ENCODE peak calls at places on chromosomes 16 and 17, in nine cellular contexts. One of them, this sample, is unnamed.

GRCh38 chr17:38761612-38762011 is 9.1 kb downstream of the PSMB3 start:
- DNase-seq in tibial artery: no peak
- DNase-seq in skeletal muscle cell: no peak
- DNase-seq in T-helper 9 cell: no peak
- DNase-seq in PC-9: no peak
- DNase-seq in NCI-H510A: no peak
- DNase-seq in stomach: no peak
- DNase-seq in H7: peak
- DNase-seq in omental fat pad: no peak
- DNase-seq in this sample: peak

GRCh38 chr17:57135748-57136342 is 50.8 kb downstream of the AKAP1 start:
- DNase-seq in tibial artery: no peak
- DNase-seq in skeletal muscle cell: no peak
- DNase-seq in T-helper 9 cell: no peak
- DNase-seq in PC-9: no peak
- DNase-seq in NCI-H510A: peak
- DNase-seq in stomach: no peak
- DNase-seq in H7: no peak
- DNase-seq in omental fat pad: no peak
- DNase-seq in this sample: no peak

GRCh38 chr16:83771306-83771942 is 36.4 kb upstream of the HSBP1 start:
- DNase-seq in tibial artery: peak
- DNase-seq in skeletal muscle cell: no peak
- DNase-seq in T-helper 9 cell: no peak
- DNase-seq in PC-9: no peak
- DNase-seq in NCI-H510A: no peak
- DNase-seq in stomach: peak
- DNase-seq in H7: no peak
- DNase-seq in omental fat pad: no peak
- DNase-seq in this sample: no peak

GRCh38 chr16:88834670-88835069 is 22.1 kb downstream of the GALNS start:
- DNase-seq in tibial artery: no peak
- DNase-seq in skeletal muscle cell: no peak
- DNase-seq in T-helper 9 cell: no peak
- DNase-seq in PC-9: no peak
- DNase-seq in NCI-H510A: no peak
- DNase-seq in stomach: no peak
- DNase-seq in H7: no peak
- DNase-seq in omental fat pad: no peak
- DNase-seq in this sample: no peak

GRCh38 chr16:56513972-56514371 is 5.9 kb downstream of the BBS2 start:
- DNase-seq in tibial artery: peak
- DNase-seq in skeletal muscle cell: peak
- DNase-seq in T-helper 9 cell: peak
- DNase-seq in PC-9: peak
- DNase-seq in NCI-H510A: no peak
- DNase-seq in stomach: peak
- DNase-seq in H7: peak
- DNase-seq in omental fat pad: no peak
- DNase-seq in this sample: peak

GRCh38 chr16:58452640-58453039 is 47.3 kb upstream of the NDRG4 start:
- DNase-seq in tibial artery: no peak
- DNase-seq in skeletal muscle cell: no peak
- DNase-seq in T-helper 9 cell: no peak
- DNase-seq in PC-9: no peak
- DNase-seq in NCI-H510A: no peak
- DNase-seq in stomach: no peak
- DNase-seq in H7: no peak
- DNase-seq in omental fat pad: no peak
- DNase-seq in this sample: no peak

GRCh38 chr16:67966549-67967182 is 1.8 kb downstream of the SLC12A4 start:
- DNase-seq in tibial artery: no peak
- DNase-seq in skeletal muscle cell: no peak
- DNase-seq in T-helper 9 cell: no peak
- DNase-seq in PC-9: peak
- DNase-seq in NCI-H510A: no peak
- DNase-seq in stomach: no peak
- DNase-seq in H7: peak
- DNase-seq in omental fat pad: no peak
- DNase-seq in this sample: no peak

GRCh38 chr17:79905832-79906231 is 66.6 kb upstream of the CBX4 start:
- DNase-seq in tibial artery: no peak
- DNase-seq in skeletal muscle cell: no peak
- DNase-seq in T-helper 9 cell: no peak
- DNase-seq in PC-9: peak
- DNase-seq in NCI-H510A: no peak
- DNase-seq in stomach: no peak
- DNase-seq in H7: no peak
- DNase-seq in omental fat pad: no peak
- DNase-seq in this sample: no peak

GRCh38 chr16:12255473-12255872 is 278.9 kb downstream of the SNX29 start:
- DNase-seq in tibial artery: no peak
- DNase-seq in skeletal muscle cell: no peak
- DNase-seq in T-helper 9 cell: no peak
- DNase-seq in PC-9: no peak
- DNase-seq in NCI-H510A: no peak
- DNase-seq in stomach: no peak
- DNase-seq in H7: no peak
- DNase-seq in omental fat pad: no peak
- DNase-seq in this sample: no peak

GRCh38 chr17:55825213-55825612 is 74.4 kb downstream of the PCTP start:
- DNase-seq in tibial artery: no peak
- DNase-seq in skeletal muscle cell: no peak
- DNase-seq in T-helper 9 cell: no peak
- DNase-seq in PC-9: no peak
- DNase-seq in NCI-H510A: no peak
- DNase-seq in stomach: no peak
- DNase-seq in H7: peak
- DNase-seq in omental fat pad: no peak
- DNase-seq in this sample: no peak

GRCh38 chr17:80104321-80104955 is 3.1 kb downstream of the GAA start:
- DNase-seq in tibial artery: no peak
- DNase-seq in skeletal muscle cell: no peak
- DNase-seq in T-helper 9 cell: no peak
- DNase-seq in PC-9: no peak
- DNase-seq in NCI-H510A: peak
- DNase-seq in stomach: no peak
- DNase-seq in H7: no peak
- DNase-seq in omental fat pad: no peak
- DNase-seq in this sample: no peak

GRCh38 chr16:74019608-74020007 is 277.0 kb upstream of the PSMD7 start:
- DNase-seq in tibial artery: no peak
- DNase-seq in skeletal muscle cell: no peak
- DNase-seq in T-helper 9 cell: no peak
- DNase-seq in PC-9: no peak
- DNase-seq in NCI-H510A: peak
- DNase-seq in stomach: no peak
- DNase-seq in H7: peak
- DNase-seq in omental fat pad: no peak
- DNase-seq in this sample: no peak

GRCh38 chr17:83058478-83059167 is 20.8 kb upstream of the METRNL start:
- DNase-seq in tibial artery: no peak
- DNase-seq in skeletal muscle cell: no peak
- DNase-seq in T-helper 9 cell: no peak
- DNase-seq in PC-9: no peak
- DNase-seq in NCI-H510A: no peak
- DNase-seq in stomach: peak
- DNase-seq in H7: peak
- DNase-seq in omental fat pad: no peak
- DNase-seq in this sample: peak

GRCh38 chr17:46199379-46199778 is 6.2 kb upstream of the KANSL1 start:
- DNase-seq in tibial artery: no peak
- DNase-seq in skeletal muscle cell: no peak
- DNase-seq in T-helper 9 cell: no peak
- DNase-seq in PC-9: no peak
- DNase-seq in NCI-H510A: no peak
- DNase-seq in stomach: no peak
- DNase-seq in H7: no peak
- DNase-seq in omental fat pad: no peak
- DNase-seq in this sample: no peak

GRCh38 chr16:19085679-19086200 is 18.3 kb downstream of the COQ7 start:
- DNase-seq in tibial artery: no peak
- DNase-seq in skeletal muscle cell: no peak
- DNase-seq in T-helper 9 cell: no peak
- DNase-seq in PC-9: no peak
- DNase-seq in NCI-H510A: no peak
- DNase-seq in stomach: peak
- DNase-seq in H7: no peak
- DNase-seq in omental fat pad: no peak
- DNase-seq in this sample: peak

GRCh38 chr17:50459081-50459676 is 9.5 kb downstream of the CHAD start:
- DNase-seq in tibial artery: no peak
- DNase-seq in skeletal muscle cell: no peak
- DNase-seq in T-helper 9 cell: no peak
- DNase-seq in PC-9: no peak
- DNase-seq in NCI-H510A: peak
- DNase-seq in stomach: no peak
- DNase-seq in H7: no peak
- DNase-seq in omental fat pad: no peak
- DNase-seq in this sample: peak

GRCh38 chr17:51144266-51145022 is 8.9 kb upstream of the NME1 start:
- DNase-seq in tibial artery: no peak
- DNase-seq in skeletal muscle cell: no peak
- DNase-seq in T-helper 9 cell: no peak
- DNase-seq in PC-9: no peak
- DNase-seq in NCI-H510A: no peak
- DNase-seq in stomach: no peak
- DNase-seq in H7: peak
- DNase-seq in omental fat pad: no peak
- DNase-seq in this sample: no peak

GRCh38 chr17:11094377-11094776 is 146.6 kb upstream of the SHISA6 start:
- DNase-seq in tibial artery: no peak
- DNase-seq in skeletal muscle cell: no peak
- DNase-seq in T-helper 9 cell: no peak
- DNase-seq in PC-9: no peak
- DNase-seq in NCI-H510A: no peak
- DNase-seq in stomach: no peak
- DNase-seq in H7: no peak
- DNase-seq in omental fat pad: no peak
- DNase-seq in this sample: no peak

GRCh38 chr17:42122371-42123303 is at the start of gene HSPB9:
- DNase-seq in tibial artery: no peak
- DNase-seq in skeletal muscle cell: no peak
- DNase-seq in T-helper 9 cell: no peak
- DNase-seq in PC-9: no peak
- DNase-seq in NCI-H510A: peak
- DNase-seq in stomach: peak
- DNase-seq in H7: peak
- DNase-seq in omental fat pad: no peak
- DNase-seq in this sample: peak

GRCh38 chr16:1432388-1433262 is 1.7 kb downstream of the PERCC1 start:
- DNase-seq in tibial artery: no peak
- DNase-seq in skeletal muscle cell: no peak
- DNase-seq in T-helper 9 cell: no peak
- DNase-seq in PC-9: no peak
- DNase-seq in NCI-H510A: no peak
- DNase-seq in stomach: no peak
- DNase-seq in H7: peak
- DNase-seq in omental fat pad: no peak
- DNase-seq in this sample: no peak

GRCh38 chr17:71780596-71780995 is 340.2 kb upstream of the SOX9 start:
- DNase-seq in tibial artery: no peak
- DNase-seq in skeletal muscle cell: no peak
- DNase-seq in T-helper 9 cell: no peak
- DNase-seq in PC-9: no peak
- DNase-seq in NCI-H510A: no peak
- DNase-seq in stomach: no peak
- DNase-seq in H7: no peak
- DNase-seq in omental fat pad: no peak
- DNase-seq in this sample: no peak

GRCh38 chr16:1296688-1297412 is 12.6 kb upstream of the UBE2I start:
- DNase-seq in tibial artery: no peak
- DNase-seq in skeletal muscle cell: no peak
- DNase-seq in T-helper 9 cell: no peak
- DNase-seq in PC-9: peak
- DNase-seq in NCI-H510A: peak
- DNase-seq in stomach: no peak
- DNase-seq in H7: no peak
- DNase-seq in omental fat pad: no peak
- DNase-seq in this sample: peak

GRCh38 chr17:46178550-46179198 is 14.6 kb downstream of the KANSL1 start:
- DNase-seq in tibial artery: no peak
- DNase-seq in skeletal muscle cell: no peak
- DNase-seq in T-helper 9 cell: no peak
- DNase-seq in PC-9: no peak
- DNase-seq in NCI-H510A: no peak
- DNase-seq in stomach: no peak
- DNase-seq in H7: no peak
- DNase-seq in omental fat pad: no peak
- DNase-seq in this sample: no peak

GRCh38 chr17:44210342-44211192 is 8.9 kb downstream of the UBTF start:
- DNase-seq in tibial artery: peak
- DNase-seq in skeletal muscle cell: peak
- DNase-seq in T-helper 9 cell: peak
- DNase-seq in PC-9: no peak
- DNase-seq in NCI-H510A: peak
- DNase-seq in stomach: peak
- DNase-seq in H7: peak
- DNase-seq in omental fat pad: no peak
- DNase-seq in this sample: peak

GRCh38 chr17:67194134-67194533 is 50.9 kb downstream of the HELZ start:
- DNase-seq in tibial artery: no peak
- DNase-seq in skeletal muscle cell: no peak
- DNase-seq in T-helper 9 cell: no peak
- DNase-seq in PC-9: peak
- DNase-seq in NCI-H510A: no peak
- DNase-seq in stomach: no peak
- DNase-seq in H7: no peak
- DNase-seq in omental fat pad: no peak
- DNase-seq in this sample: no peak

GRCh38 chr17:40499551-40500189 is 1.8 kb downstream of the TNS4 start:
- DNase-seq in tibial artery: peak
- DNase-seq in skeletal muscle cell: no peak
- DNase-seq in T-helper 9 cell: no peak
- DNase-seq in PC-9: peak
- DNase-seq in NCI-H510A: peak
- DNase-seq in stomach: peak
- DNase-seq in H7: peak
- DNase-seq in omental fat pad: peak
- DNase-seq in this sample: peak

GRCh38 chr17:66190738-66191606 is 961 bp downstream of the CEP112 start:
- DNase-seq in tibial artery: no peak
- DNase-seq in skeletal muscle cell: peak
- DNase-seq in T-helper 9 cell: no peak
- DNase-seq in PC-9: no peak
- DNase-seq in NCI-H510A: no peak
- DNase-seq in stomach: no peak
- DNase-seq in H7: no peak
- DNase-seq in omental fat pad: no peak
- DNase-seq in this sample: peak

GRCh38 chr16:71882505-71883192 is 1.3 kb downstream of the ZNF821 start:
- DNase-seq in tibial artery: peak
- DNase-seq in skeletal muscle cell: peak
- DNase-seq in T-helper 9 cell: peak
- DNase-seq in PC-9: peak
- DNase-seq in NCI-H510A: peak
- DNase-seq in stomach: peak
- DNase-seq in H7: peak
- DNase-seq in omental fat pad: peak
- DNase-seq in this sample: peak

GRCh38 chr16:88454315-88455057 is 1.4 kb downstream of the ZFPM1 start:
- DNase-seq in tibial artery: no peak
- DNase-seq in skeletal muscle cell: no peak
- DNase-seq in T-helper 9 cell: peak
- DNase-seq in PC-9: peak
- DNase-seq in NCI-H510A: no peak
- DNase-seq in stomach: peak
- DNase-seq in H7: no peak
- DNase-seq in omental fat pad: no peak
- DNase-seq in this sample: peak

GRCh38 chr17:60047046-60047445 is 31.7 kb downstream of the HEATR6 start:
- DNase-seq in tibial artery: no peak
- DNase-seq in skeletal muscle cell: no peak
- DNase-seq in T-helper 9 cell: no peak
- DNase-seq in PC-9: no peak
- DNase-seq in NCI-H510A: no peak
- DNase-seq in stomach: no peak
- DNase-seq in H7: no peak
- DNase-seq in omental fat pad: no peak
- DNase-seq in this sample: no peak

GRCh38 chr16:33877-34707 is 19.3 kb downstream of the POLR3K start:
- DNase-seq in tibial artery: no peak
- DNase-seq in skeletal muscle cell: no peak
- DNase-seq in T-helper 9 cell: no peak
- DNase-seq in PC-9: no peak
- DNase-seq in NCI-H510A: no peak
- DNase-seq in stomach: no peak
- DNase-seq in H7: no peak
- DNase-seq in omental fat pad: no peak
- DNase-seq in this sample: no peak

This sample was measured in colonic mucosa.